ENCODE peak calls at places on chromosomes 7 and 10, in eight cellular contexts. N is A549, S is sigmoid colon, C is prostate gland, P is tibial nerve, G is uterus, K is spleen, F is ovary. B is an unnamed sample.

GRCh38 chr7:22355620-22356009 is 1.3 kb downstream of the RAPGEF5 start:
- DNase-seq in N (no peak), P (no peak), G (no peak), F (no peak), K (no peak), S (no peak), C (no peak), B (no peak)

GRCh38 chr7:107408349-107408748 is 61.5 kb upstream of the GPR22 start:
- DNase-seq in K (no peak), S (no peak), G (no peak), C (no peak), P (no peak), F (no peak), N (no peak), B (no peak)

GRCh38 chr10:23768281-23768680 is 329.4 kb downstream of the OTUD1 start:
- DNase-seq in S (no peak), N (no peak), K (no peak), G (no peak), C (no peak), F (no peak), P (no peak), B (no peak)

GRCh38 chr7:47216439-47216838 is 365.5 kb downstream of the TNS3 start:
- DNase-seq in N (no peak), S (no peak), C (no peak), K (no peak), F (no peak), G (no peak), P (no peak), B (no peak)

GRCh38 chr7:11252705-11253272 is 279.1 kb downstream of the PHF14 start:
- DNase-seq in S (no peak), P (no peak), G (no peak), K (no peak), F (no peak), N (no peak), C (no peak), B (no peak)

GRCh38 chr7:23298141-23298851 is 843 bp upstream of the MALSU1 start:
- DNase-seq in S (no peak), N (peak; percentile 48), G (no peak), C (no peak), P (no peak), K (no peak), F (peak; percentile 47), B (peak; percentile 38)

GRCh38 chr7:12436126-12436525 is 32.5 kb upstream of the VWDE start:
- DNase-seq in S (no peak), F (no peak), K (no peak), G (no peak), N (no peak), P (no peak), C (no peak), B (no peak)

GRCh38 chr7:99514050-99514449 is 9.6 kb downstream of the ZKSCAN5 start:
- DNase-seq in G (no peak), N (no peak), S (no peak), K (no peak), P (no peak), F (no peak), C (no peak), B (no peak)

GRCh38 chr7:80635533-80635932 is 2.9 kb upstream of the CD36 start:
- DNase-seq in S (no peak), F (no peak), K (no peak), N (no peak), P (no peak), C (no peak), G (no peak), B (no peak)

GRCh38 chr7:79272066-79272669 is 181.3 kb downstream of the MAGI2 start:
- DNase-seq in K (no peak), G (no peak), C (no peak), S (no peak), N (peak; percentile 63), F (no peak), P (no peak), B (no peak)

GRCh38 chr10:104622598-104623209 is 18.4 kb upstream of the SORCS3 start:
- DNase-seq in S (no peak), C (no peak), P (no peak), N (peak; percentile 45), K (no peak), G (no peak), F (no peak), B (no peak)

GRCh38 chr10:3482200-3482993 is 302.6 kb downstream of the KLF6 start:
- DNase-seq in S (peak; percentile 88), P (no peak), C (peak; percentile 91), G (peak; percentile 61), K (no peak), N (peak; percentile 69), F (no peak), B (peak; percentile 82)

GRCh38 chr7:106772655-106773108 is 92.4 kb upstream of the PIK3CG start:
- DNase-seq in G (no peak), P (no peak), K (no peak), S (no peak), C (no peak), F (no peak), N (peak; percentile 42), B (no peak)

GRCh38 chr7:29375641-29376562 is 181.3 kb downstream of the CHN2 start:
- DNase-seq in C (no peak), G (no peak), K (no peak), P (no peak), N (peak; percentile 5), F (no peak), S (no peak), B (peak; percentile 67)

GRCh38 chr10:117965984-117966383 is 80.8 kb downstream of the RAB11FIP2 start:
- DNase-seq in S (no peak), C (no peak), P (no peak), K (no peak), F (no peak), N (no peak), G (no peak), B (no peak)

GRCh38 chr7:68176974-68177373 is 1180.3 kb downstream of the TYW1 start:
- DNase-seq in C (peak; percentile 46), K (no peak), N (peak; percentile 84), G (no peak), P (peak; percentile 16), S (no peak), F (no peak), B (peak; percentile 54)

GRCh38 chr10:59808896-59809643 is 55.8 kb upstream of the MRLN start:
- DNase-seq in G (peak; percentile 74), F (peak; percentile 82), S (peak; percentile 77), C (peak; percentile 64), K (peak; percentile 88), N (peak; percentile 66), P (peak; percentile 37), B (peak; percentile 68)

GRCh38 chr7:151019130-151019447 is 5.2 kb downstream of the ATG9B start:
- DNase-seq in G (no peak), S (no peak), C (no peak), F (no peak), N (no peak), P (no peak), K (no peak), B (no peak)
- H3K4me3 ChIP-seq in G (no peak overlapping the region), S (peak overlapping the region; percentile 32), C (no peak overlapping the region), F (no peak overlapping the region), N (no peak overlapping the region), P (no peak overlapping the region), K (peak overlapping the region; percentile 38), B (no peak overlapping the region)

GRCh38 chr10:49762566-49762877 is 399 bp upstream of the OGDHL start:
- DNase-seq in F (no peak), K (no peak), N (no peak), G (no peak), C (no peak), P (no peak), S (no peak), B (no peak)

GRCh38 chr10:49759787-49760551 is 2.2 kb downstream of the OGDHL start:
- DNase-seq in C (no peak), G (no peak), K (peak; percentile 68), N (no peak), S (no peak), F (no peak), P (no peak), B (no peak)

GRCh38 chr10:49761201-49761788 is 828 bp downstream of the OGDHL start:
- DNase-seq in C (no peak), G (no peak), N (no peak), K (no peak), P (no peak), F (no peak), S (no peak), B (no peak)

GRCh38 chr10:49760789-49761188 is 1.3 kb downstream of the OGDHL start:
- DNase-seq in N (no peak), F (no peak), S (no peak), C (no peak), P (no peak), K (peak; percentile 66), G (no peak), B (no peak)

DNA sequence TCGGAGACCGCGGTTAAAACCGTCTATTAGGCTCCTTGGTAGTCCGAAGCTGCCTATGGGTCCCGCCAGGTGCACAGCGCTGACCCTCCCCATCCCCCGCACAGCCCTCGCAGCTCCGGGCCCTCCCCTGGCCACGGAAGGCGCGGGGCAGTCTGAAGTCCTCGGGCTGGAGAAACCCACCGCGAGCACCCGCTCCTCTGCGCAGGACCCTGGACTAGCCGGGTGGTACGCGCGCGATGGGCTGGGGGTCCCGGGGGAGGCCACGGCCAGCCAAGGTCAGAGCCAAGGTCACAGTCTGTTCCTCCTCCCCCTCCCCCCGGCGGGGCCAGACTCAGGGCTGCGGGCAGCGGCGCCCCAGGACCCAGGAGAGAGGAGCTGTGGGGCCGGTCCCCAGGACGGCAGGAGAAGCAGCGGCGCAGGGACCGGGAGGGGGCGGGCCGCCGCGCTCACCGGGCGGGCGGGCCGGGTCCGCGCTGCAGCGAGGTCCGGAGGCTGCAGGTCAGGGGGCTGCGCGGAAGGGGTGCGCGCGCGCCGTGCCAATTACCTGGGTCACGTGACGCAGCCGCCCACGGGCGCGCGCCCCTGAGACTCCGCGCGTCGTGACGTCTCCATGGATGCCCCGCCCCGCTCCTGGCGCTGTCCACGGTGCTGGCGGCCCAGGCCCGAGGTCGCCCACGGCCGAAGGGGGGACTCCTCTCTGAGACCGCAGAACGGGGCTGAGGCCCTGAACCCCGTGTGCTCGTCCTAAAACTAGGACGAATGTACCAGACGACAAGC is at the start of gene OGDHL:
- DNase-seq in N (peak; percentile 33), F (peak; percentile 84), C (peak; percentile 68), P (no peak), K (peak; percentile 81), G (no peak), S (no peak), B (peak; percentile 82)
- TF ChIP-seq POLR2A in N (no peak), F (no peak), C (no peak), P (no peak), K (no peak), G (no peak), S (no peak), B (peak; percentile 9)

DNA sequence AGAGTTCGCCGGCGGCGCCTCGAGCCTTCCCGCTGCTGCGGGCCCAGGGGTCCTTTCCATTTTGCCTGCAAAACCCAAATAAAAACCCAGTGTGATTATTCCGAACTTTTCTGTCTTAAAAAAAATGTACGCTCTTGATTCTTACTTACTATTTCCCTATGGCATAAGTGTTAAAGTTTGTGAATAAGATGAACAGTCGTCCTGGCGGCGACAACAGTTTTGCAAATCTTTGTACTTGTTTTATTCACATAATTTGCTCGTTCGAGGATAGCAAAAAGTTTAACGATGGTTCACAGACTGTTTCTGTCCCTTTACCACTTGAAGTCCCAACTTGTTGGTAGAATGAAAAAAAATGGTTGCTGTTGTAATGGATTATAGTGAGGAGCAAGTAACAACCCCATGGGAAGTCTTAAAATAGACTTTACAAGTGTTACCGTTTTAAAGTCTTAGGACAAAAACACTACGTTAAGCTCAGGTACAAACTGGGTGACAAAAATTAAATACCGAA is 482 bp downstream of the LSM8 start:
- DNase-seq in S (no peak), F (no peak), K (no peak), C (no peak), N (no peak), G (no peak), P (no peak), B (no peak)
- TF ChIP-seq CTCF in S (no peak), F (no peak), K (no peak), C (no peak), N (no peak), G (no peak), P (no peak), B (no peak)

GRCh38 chr10:93063217-93063976 is 2.8 kb downstream of the CYP26C1 start:
- DNase-seq in N (no peak), F (no peak), P (no peak), G (no peak), K (no peak), C (no peak), S (no peak), B (no peak)
- H3K4me3 ChIP-seq in N (no peak overlapping the region), F (no peak overlapping the region), P (no peak overlapping the region), G (no peak overlapping the region), K (peak overlapping the region; percentile 45), C (no peak overlapping the region), S (no peak overlapping the region), B (no peak overlapping the region)